ENCODE peak calls at places on chromosomes 6 and 20, in five cellular contexts. I, D, V, N and J are unnamed samples.
A peak's percentile ranks its signal among the peaks of the same experiment; 100 is the strongest.

GRCh38 chr6:4714961-4715501 is 61.2 kb upstream of the CDYL start:
- DNase-seq in V (no peak), N (no peak), D (no peak), I (no peak), J (no peak)

GRCh38 chr20:31693987-31694661 is 28.5 kb downstream of the BCL2L1 start:
- DNase-seq in N (no peak), D (no peak), V (no peak), I (no peak), J (no peak)

GRCh38 chr6:139150915-139151314 is 16.0 kb downstream of the HECA start:
- DNase-seq in N (no peak), I (no peak), V (no peak), D (no peak), J (no peak)

GRCh38 chr6:35229304-35229703 is 15.5 kb downstream of the SCUBE3 start:
- DNase-seq in D (no peak), I (no peak), V (no peak), N (no peak), J (no peak)

GRCh38 chr6:158266131-158266530 is 46.1 kb upstream of the TULP4 start:
- DNase-seq in I (no peak), D (no peak), N (no peak), V (no peak), J (no peak)

GRCh38 chr6:30883743-30884520 is at the start of gene DDR1:
- DNase-seq in I (peak; percentile 53), V (peak; percentile 69), D (peak; percentile 75), N (peak; percentile 43), J (peak; percentile 72)

GRCh38 chr6:35736293-35736894 is 438 bp upstream of the ARMC12 start:
- DNase-seq in N (peak; percentile 78), I (peak; percentile 36), V (peak; percentile 77), D (peak; percentile 86), J (peak; percentile 84)

GRCh38 chr20:63754008-63754407 is 14.4 kb downstream of the SLC2A4RG start:
- DNase-seq in N (no peak), D (no peak), I (no peak), V (no peak), J (no peak)